ENCODE peak calls at places on chromosomes 6 and 20, in five cellular contexts. One of them, this sample, is unnamed. For H3K9me3, the result is how much of the 10 kb centered on the place peaks cover.

GRCh38 chr6:72260489-72260888 is 361.4 kb upstream of the KCNQ5 start:
- DNase-seq in prostate gland: no peak
- DNase-seq in endodermal cell: no peak
- DNase-seq in pancreas: no peak
- DNase-seq in upper lobe of left lung: no peak
- DNase-seq in this sample: no peak

GRCh38 chr6:3820563-3820962 is 28.6 kb upstream of the FAM50B start:
- DNase-seq in endodermal cell: peak
- DNase-seq in upper lobe of left lung: no peak
- DNase-seq in pancreas: no peak
- DNase-seq in prostate gland: no peak
- DNase-seq in this sample: no peak

GRCh38 chr6:112337209-112337638 is 9.9 kb upstream of the RFPL4B start:
- DNase-seq in endodermal cell: peak
- DNase-seq in pancreas: no peak
- DNase-seq in prostate gland: peak
- DNase-seq in upper lobe of left lung: no peak
- DNase-seq in this sample: no peak

GRCh38 chr6:89640804-89641203 is 2.3 kb upstream of the LYRM2 start:
- DNase-seq in endodermal cell: no peak
- DNase-seq in pancreas: no peak
- DNase-seq in upper lobe of left lung: no peak
- DNase-seq in prostate gland: no peak
- DNase-seq in this sample: no peak

GRCh38 chr6:57267586-57268293 is 45.6 kb upstream of the RAB23 start:
- DNase-seq in prostate gland: no peak
- DNase-seq in upper lobe of left lung: peak
- DNase-seq in pancreas: no peak
- DNase-seq in endodermal cell: peak
- DNase-seq in this sample: no peak

GRCh38 chr6:41560440-41561192 is 14.4 kb downstream of the FOXP4 start:
- DNase-seq in endodermal cell: peak
- DNase-seq in prostate gland: no peak
- DNase-seq in pancreas: peak
- DNase-seq in upper lobe of left lung: peak
- DNase-seq in this sample: peak

GRCh38 chr6:30957716-30958115 is 16.9 kb downstream of the MUCL3 start:
- DNase-seq in endodermal cell: no peak
- DNase-seq in pancreas: no peak
- DNase-seq in upper lobe of left lung: no peak
- DNase-seq in prostate gland: no peak
- DNase-seq in this sample: no peak

GRCh38 chr20:22744341-22745193 is 160.2 kb upstream of the FOXA2 start:
- DNase-seq in prostate gland: peak
- DNase-seq in endodermal cell: no peak
- DNase-seq in pancreas: no peak
- DNase-seq in upper lobe of left lung: no peak
- DNase-seq in this sample: no peak

GRCh38 chr6:70415660-70416059 is 2.4 kb downstream of the FAM135A start:
- DNase-seq in upper lobe of left lung: no peak
- DNase-seq in endodermal cell: no peak
- DNase-seq in prostate gland: no peak
- DNase-seq in pancreas: no peak
- DNase-seq in this sample: no peak

GRCh38 chr6:64034840-64035656 is 399.4 kb downstream of the PHF3 start:
- DNase-seq in prostate gland: no peak
- DNase-seq in pancreas: no peak
- DNase-seq in endodermal cell: no peak
- DNase-seq in upper lobe of left lung: no peak
- DNase-seq in this sample: no peak

GRCh38 chr6:45423901-45424627 is 46.3 kb upstream of the SUPT3H start:
- DNase-seq in pancreas: peak
- DNase-seq in prostate gland: peak
- DNase-seq in endodermal cell: peak
- DNase-seq in upper lobe of left lung: peak
- DNase-seq in this sample: peak

GRCh38 chr6:16227048-16227562 is 11.3 kb upstream of the GMPR start:
- DNase-seq in upper lobe of left lung: no peak
- DNase-seq in pancreas: no peak
- DNase-seq in endodermal cell: no peak
- DNase-seq in prostate gland: no peak
- DNase-seq in this sample: no peak

GRCh38 chr6:28695671-28696537 is 170.2 kb downstream of the GPX5 start:
- DNase-seq in endodermal cell: no peak
- DNase-seq in prostate gland: no peak
- DNase-seq in upper lobe of left lung: no peak
- DNase-seq in pancreas: no peak
- DNase-seq in this sample: no peak

GRCh38 chr20:51300104-51300503 is 242.4 kb downstream of the NFATC2 start:
- DNase-seq in pancreas: no peak
- DNase-seq in prostate gland: no peak
- DNase-seq in endodermal cell: no peak
- DNase-seq in upper lobe of left lung: no peak
- DNase-seq in this sample: no peak

GRCh38 chr6:52410979-52411378 is 9.2 kb upstream of the EFHC1 start:
- DNase-seq in prostate gland: no peak
- DNase-seq in pancreas: no peak
- DNase-seq in upper lobe of left lung: no peak
- DNase-seq in endodermal cell: no peak
- DNase-seq in this sample: no peak

GRCh38 chr6:75116946-75117345 is 88.9 kb downstream of the COL12A1 start:
- DNase-seq in upper lobe of left lung: no peak
- DNase-seq in pancreas: no peak
- DNase-seq in endodermal cell: no peak
- DNase-seq in prostate gland: no peak
- DNase-seq in this sample: no peak

GRCh38 chr6:89727501-89727900 is 89.0 kb upstream of the LYRM2 start:
- DNase-seq in prostate gland: no peak
- DNase-seq in upper lobe of left lung: no peak
- DNase-seq in pancreas: no peak
- DNase-seq in endodermal cell: no peak
- DNase-seq in this sample: no peak

GRCh38 chr6:14865609-14866100 is 380.2 kb upstream of the JARID2 start:
- DNase-seq in pancreas: no peak
- DNase-seq in upper lobe of left lung: no peak
- DNase-seq in endodermal cell: no peak
- DNase-seq in prostate gland: no peak
- DNase-seq in this sample: no peak

GRCh38 chr6:137868721-137869631 is 1.9 kb downstream of the TNFAIP3 start:
- DNase-seq in pancreas: no peak
- DNase-seq in prostate gland: no peak
- DNase-seq in upper lobe of left lung: no peak
- DNase-seq in endodermal cell: no peak
- DNase-seq in this sample: no peak

GRCh38 chr20:38658879-38659612 is 57.4 kb downstream of the ARHGAP40 start:
- DNase-seq in prostate gland: no peak
- DNase-seq in upper lobe of left lung: no peak
- DNase-seq in endodermal cell: peak
- DNase-seq in pancreas: no peak
- DNase-seq in this sample: no peak

GRCh38 chr6:89611666-89612065 is 26.9 kb downstream of the LYRM2 start:
- DNase-seq in endodermal cell: no peak
- DNase-seq in pancreas: no peak
- DNase-seq in prostate gland: no peak
- DNase-seq in upper lobe of left lung: no peak
- DNase-seq in this sample: no peak

GRCh38 chr20:10619427-10619826 is 54.4 kb downstream of the JAG1 start:
- DNase-seq in prostate gland: no peak
- DNase-seq in upper lobe of left lung: no peak
- DNase-seq in pancreas: no peak
- DNase-seq in endodermal cell: no peak
- DNase-seq in this sample: no peak

GRCh38 chr6:155157101-155157500 is 106.7 kb upstream of the CLDN20 start:
- DNase-seq in pancreas: no peak
- DNase-seq in endodermal cell: no peak
- DNase-seq in upper lobe of left lung: no peak
- DNase-seq in prostate gland: no peak
- DNase-seq in this sample: no peak

GRCh38 chr20:19718880-19719279 is 39.2 kb upstream of the RIN2 start:
- DNase-seq in prostate gland: no peak
- DNase-seq in endodermal cell: peak
- DNase-seq in upper lobe of left lung: no peak
- DNase-seq in pancreas: no peak
- DNase-seq in this sample: no peak
- H3K9me3 ChIP-seq in prostate gland: under half
- H3K9me3 ChIP-seq in endodermal cell: under half
- H3K9me3 ChIP-seq in upper lobe of left lung: under half
- H3K9me3 ChIP-seq in pancreas: under half
- H3K9me3 ChIP-seq in this sample: under half

GRCh38 chr20:55160022-55160421 is 684.6 kb downstream of the DOK5 start:
- DNase-seq in upper lobe of left lung: no peak
- DNase-seq in pancreas: no peak
- DNase-seq in endodermal cell: no peak
- DNase-seq in prostate gland: no peak
- DNase-seq in this sample: no peak

GRCh38 chr20:55155360-55155759 is 680.0 kb downstream of the DOK5 start:
- DNase-seq in pancreas: no peak
- DNase-seq in upper lobe of left lung: no peak
- DNase-seq in endodermal cell: no peak
- DNase-seq in prostate gland: no peak
- DNase-seq in this sample: no peak

GRCh38 chr20:55158446-55158845 is 683.1 kb downstream of the DOK5 start:
- DNase-seq in pancreas: no peak
- DNase-seq in upper lobe of left lung: no peak
- DNase-seq in endodermal cell: no peak
- DNase-seq in prostate gland: no peak
- DNase-seq in this sample: no peak

GRCh38 chr20:55160996-55161395 is 685.6 kb downstream of the DOK5 start:
- DNase-seq in prostate gland: no peak
- DNase-seq in pancreas: no peak
- DNase-seq in upper lobe of left lung: no peak
- DNase-seq in endodermal cell: no peak
- DNase-seq in this sample: no peak

GRCh38 chr20:55159230-55159629 is 683.8 kb downstream of the DOK5 start:
- DNase-seq in prostate gland: no peak
- DNase-seq in upper lobe of left lung: no peak
- DNase-seq in pancreas: no peak
- DNase-seq in endodermal cell: no peak
- DNase-seq in this sample: no peak
- H3K9me3 ChIP-seq in prostate gland: under half
- H3K9me3 ChIP-seq in upper lobe of left lung: under half
- H3K9me3 ChIP-seq in pancreas: under half
- H3K9me3 ChIP-seq in endodermal cell: under half
- H3K9me3 ChIP-seq in this sample: under half

GRCh38 chr20:47879771-47880170 is 94.5 kb upstream of the SULF2 start:
- DNase-seq in prostate gland: no peak
- DNase-seq in endodermal cell: no peak
- DNase-seq in upper lobe of left lung: no peak
- DNase-seq in pancreas: no peak
- DNase-seq in this sample: no peak
- H3K9me3 ChIP-seq in prostate gland: under half
- H3K9me3 ChIP-seq in endodermal cell: under half
- H3K9me3 ChIP-seq in upper lobe of left lung: under half
- H3K9me3 ChIP-seq in pancreas: under half
- H3K9me3 ChIP-seq in this sample: under half

GRCh38 chr20:43829951-43830690 is 84.5 kb upstream of the TOX2 start:
- DNase-seq in pancreas: no peak
- DNase-seq in prostate gland: no peak
- DNase-seq in endodermal cell: no peak
- DNase-seq in upper lobe of left lung: no peak
- DNase-seq in this sample: no peak
- H3K9me3 ChIP-seq in pancreas: under half
- H3K9me3 ChIP-seq in prostate gland: under half
- H3K9me3 ChIP-seq in endodermal cell: under half
- H3K9me3 ChIP-seq in upper lobe of left lung: under half
- H3K9me3 ChIP-seq in this sample: under half

GRCh38 chr6:34684364-34684763 is 12.2 kb downstream of the ILRUN start:
- DNase-seq in upper lobe of left lung: no peak
- DNase-seq in pancreas: no peak
- DNase-seq in prostate gland: no peak
- DNase-seq in endodermal cell: no peak
- DNase-seq in this sample: no peak
- H3K9me3 ChIP-seq in upper lobe of left lung: under half
- H3K9me3 ChIP-seq in pancreas: under half
- H3K9me3 ChIP-seq in prostate gland: under half
- H3K9me3 ChIP-seq in endodermal cell: under half
- H3K9me3 ChIP-seq in this sample: under half

GRCh38 chr20:29298759-29299613 is 1958.5 kb upstream of the DEFB115 start:
- DNase-seq in prostate gland: no peak
- DNase-seq in pancreas: no peak
- DNase-seq in upper lobe of left lung: no peak
- DNase-seq in endodermal cell: no peak
- DNase-seq in this sample: no peak
- H3K9me3 ChIP-seq in prostate gland: under half
- H3K9me3 ChIP-seq in pancreas: under half
- H3K9me3 ChIP-seq in upper lobe of left lung: half or more
- H3K9me3 ChIP-seq in endodermal cell: under half
- H3K9me3 ChIP-seq in this sample: under half

GRCh38 chr6:161095916-161096315 is 104.3 kb downstream of the MAP3K4 start:
- DNase-seq in endodermal cell: no peak
- DNase-seq in upper lobe of left lung: no peak
- DNase-seq in pancreas: no peak
- DNase-seq in prostate gland: no peak
- DNase-seq in this sample: no peak

GRCh38 chr6:161091972-161092701 is 100.6 kb downstream of the MAP3K4 start:
- DNase-seq in endodermal cell: no peak
- DNase-seq in upper lobe of left lung: no peak
- DNase-seq in prostate gland: no peak
- DNase-seq in pancreas: no peak
- DNase-seq in this sample: no peak

GRCh38 chr6:161100072-161100471 is 108.5 kb downstream of the MAP3K4 start:
- DNase-seq in pancreas: no peak
- DNase-seq in prostate gland: no peak
- DNase-seq in endodermal cell: no peak
- DNase-seq in upper lobe of left lung: no peak
- DNase-seq in this sample: no peak

GRCh38 chr6:161091151-161091550 is 99.6 kb downstream of the MAP3K4 start:
- DNase-seq in pancreas: no peak
- DNase-seq in endodermal cell: no peak
- DNase-seq in upper lobe of left lung: no peak
- DNase-seq in prostate gland: no peak
- DNase-seq in this sample: no peak

GRCh38 chr6:161094904-161095440 is 103.4 kb downstream of the MAP3K4 start:
- DNase-seq in endodermal cell: no peak
- DNase-seq in pancreas: no peak
- DNase-seq in prostate gland: no peak
- DNase-seq in upper lobe of left lung: no peak
- DNase-seq in this sample: no peak
- H3K9me3 ChIP-seq in endodermal cell: under half
- H3K9me3 ChIP-seq in pancreas: under half
- H3K9me3 ChIP-seq in prostate gland: under half
- H3K9me3 ChIP-seq in upper lobe of left lung: under half
- H3K9me3 ChIP-seq in this sample: under half

This sample was measured in T-helper 17 cell.